ENCODE peak calls at places on chromosomes 3 and 15, in eight cellular contexts. I is AG10803, R is IMR-90, C is A549, J is body of pancreas, D is fibroblast of pulmonary artery, L is SK-N-SH, P is lower leg skin. Z is an unnamed sample.
A peak's percentile ranks its signal among the peaks of the same experiment; 100 is the strongest.

GRCh38 chr3:13352621-13353131 is 67.4 kb downstream of the NUP210 start:
- DNase-seq in R (peak; percentile 41), L (no peak), D (no peak), J (no peak), P (no peak), C (peak; percentile 12), I (peak; percentile 28), Z (no peak)

GRCh38 chr3:34357461-34357860 is 559.0 kb downstream of the PDCD6IP start:
- DNase-seq in D (no peak), J (no peak), L (no peak), P (no peak), C (no peak), R (no peak), I (no peak), Z (no peak)

GRCh38 chr15:28113426-28114113 is 14.5 kb upstream of the OCA2 start:
- DNase-seq in L (no peak), P (no peak), C (no peak), R (no peak), I (no peak), J (no peak), D (no peak), Z (no peak)

GRCh38 chr15:59350421-59350732 is 22.3 kb downstream of the MYO1E start:
- DNase-seq in D (no peak), R (no peak), J (no peak), P (no peak), L (no peak), C (peak; percentile 37), I (no peak), Z (no peak)

GRCh38 chr3:49799761-49800160 is at the start of gene CDHR4:
- DNase-seq in P (peak; percentile 46), I (peak; percentile 85), R (peak; percentile 72), C (peak; percentile 72), J (no peak), L (no peak), D (peak; percentile 77), Z (no peak)

GRCh38 chr15:98723195-98723594 is 74.9 kb downstream of the IGF1R start:
- DNase-seq in L (no peak), I (peak; percentile 21), C (no peak), J (no peak), P (no peak), R (no peak), D (no peak), Z (no peak)

GRCh38 chr3:171770689-171771620 is 39.3 kb downstream of the PLD1 start:
- DNase-seq in C (peak; percentile 45), J (peak; percentile 82), P (peak; percentile 56), L (no peak), I (peak; percentile 68), D (peak; percentile 93), R (peak; percentile 92), Z (no peak)

GRCh38 chr15:77186518-77187095 is 115.7 kb upstream of the TSPAN3 start:
- DNase-seq in I (peak; percentile 35), D (peak; percentile 71), R (peak; percentile 47), C (peak; percentile 42), P (no peak), J (no peak), L (peak; percentile 33), Z (no peak)

GRCh38 chr3:99731499-99731898 is 86.2 kb upstream of the CMSS1 start:
- DNase-seq in R (no peak), L (no peak), D (no peak), I (no peak), J (no peak), P (no peak), C (no peak), Z (no peak)

GRCh38 chr15:94229591-94230365 is 1.6 kb upstream of the MCTP2 start:
- DNase-seq in D (no peak), P (no peak), R (no peak), J (no peak), I (no peak), C (no peak), L (no peak), Z (peak; percentile 54)

GRCh38 chr15:33608714-33609113 is 297.9 kb downstream of the RYR3 start:
- DNase-seq in P (no peak), J (no peak), R (no peak), L (peak; percentile 15), I (no peak), C (peak; percentile 22), D (no peak), Z (no peak)

GRCh38 chr3:22729212-22729611 is 473.9 kb upstream of the UBE2E2 start:
- DNase-seq in C (no peak), R (no peak), P (no peak), D (no peak), L (no peak), J (no peak), I (no peak), Z (no peak)

GRCh38 chr3:120780977-120781376 is 38.4 kb downstream of the GTF2E1 start:
- DNase-seq in D (peak; percentile 83), L (no peak), P (no peak), R (peak; percentile 93), I (peak; percentile 39), J (peak; percentile 3), C (peak; percentile 48), Z (no peak)

GRCh38 chr15:101105059-101105851 is 146.6 kb downstream of the CHSY1 start:
- DNase-seq in C (no peak), P (no peak), D (no peak), L (no peak), R (peak; percentile 34), J (no peak), I (no peak), Z (no peak)

GRCh38 chr3:37170097-37170496 is 4.3 kb downstream of the LRRFIP2 start:
- DNase-seq in D (no peak), J (no peak), R (peak; percentile 52), I (no peak), C (no peak), L (no peak), P (no peak), Z (no peak)

GRCh38 chr3:81406318-81406717 is 355.1 kb downstream of the GBE1 start:
- DNase-seq in R (no peak), I (no peak), D (no peak), J (no peak), L (no peak), C (no peak), P (no peak), Z (no peak)

GRCh38 chr3:40109641-40110490 is 199.6 kb upstream of the EIF1B start:
- DNase-seq in C (no peak), P (no peak), R (no peak), J (no peak), D (no peak), I (no peak), L (peak; percentile 27), Z (no peak)

GRCh38 chr3:149330609-149331008 is 2.8 kb downstream of the TM4SF18 start:
- DNase-seq in R (peak; percentile 31), L (no peak), C (peak; percentile 54), I (no peak), P (no peak), D (no peak), J (no peak), Z (no peak)

GRCh38 chr15:52529289-52529929 is 729 bp upstream of the MYO5A start:
- DNase-seq in C (peak; percentile 15), L (no peak), I (no peak), D (no peak), P (no peak), J (no peak), R (no peak), Z (no peak)

GRCh38 chr3:63726656-63727055 is 74.2 kb downstream of the SNTN start:
- DNase-seq in J (no peak), I (peak; percentile 12), C (no peak), D (no peak), L (no peak), R (peak; percentile 4), P (no peak), Z (no peak)

GRCh38 chr3:12681586-12682371 is 17.9 kb upstream of the RAF1 start:
- DNase-seq in D (peak; percentile 84), L (no peak), C (peak; percentile 30), R (peak; percentile 78), I (peak; percentile 92), J (peak; percentile 59), P (no peak), Z (no peak)

DNA sequence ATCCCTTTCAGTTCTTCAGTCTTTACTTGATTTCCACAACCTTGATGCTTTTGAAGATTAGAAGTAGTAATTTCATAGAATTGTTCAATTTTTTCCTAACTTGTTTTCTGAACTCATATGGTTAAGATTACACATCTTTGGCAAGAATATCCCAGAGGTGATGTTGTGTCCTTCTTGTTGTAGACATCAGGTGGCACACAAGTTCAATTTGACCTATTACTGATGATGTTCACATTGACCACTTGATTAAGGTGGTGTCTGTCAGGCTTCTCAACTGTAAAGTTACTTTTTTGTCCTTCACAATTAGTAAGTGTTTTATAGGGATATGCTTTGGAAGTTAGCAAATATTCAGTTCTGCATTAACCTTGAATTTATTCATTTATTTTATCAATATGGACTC is 34.6 kb upstream of the THRB start:
- DNase-seq in L (no peak), R (no peak), J (no peak), I (no peak), C (no peak), P (no peak), D (no peak), Z (no peak)
- TF ChIP-seq CTCF in L (no peak), R (no peak), J (no peak), I (no peak), C (no peak), P (no peak), D (no peak), Z (no peak)

GRCh38 chr3:46368569-46368968 is 2.2 kb upstream of the CCR5 start:
- DNase-seq in P (peak; percentile 32), J (peak; percentile 74), I (no peak), L (peak; percentile 14), C (peak; percentile 18), R (no peak), D (no peak), Z (peak; percentile 52)
- TF ChIP-seq CTCF in P (no peak), J (no peak), I (no peak), L (no peak), C (no peak), R (no peak), D (no peak), Z (peak; percentile 65)

DNA sequence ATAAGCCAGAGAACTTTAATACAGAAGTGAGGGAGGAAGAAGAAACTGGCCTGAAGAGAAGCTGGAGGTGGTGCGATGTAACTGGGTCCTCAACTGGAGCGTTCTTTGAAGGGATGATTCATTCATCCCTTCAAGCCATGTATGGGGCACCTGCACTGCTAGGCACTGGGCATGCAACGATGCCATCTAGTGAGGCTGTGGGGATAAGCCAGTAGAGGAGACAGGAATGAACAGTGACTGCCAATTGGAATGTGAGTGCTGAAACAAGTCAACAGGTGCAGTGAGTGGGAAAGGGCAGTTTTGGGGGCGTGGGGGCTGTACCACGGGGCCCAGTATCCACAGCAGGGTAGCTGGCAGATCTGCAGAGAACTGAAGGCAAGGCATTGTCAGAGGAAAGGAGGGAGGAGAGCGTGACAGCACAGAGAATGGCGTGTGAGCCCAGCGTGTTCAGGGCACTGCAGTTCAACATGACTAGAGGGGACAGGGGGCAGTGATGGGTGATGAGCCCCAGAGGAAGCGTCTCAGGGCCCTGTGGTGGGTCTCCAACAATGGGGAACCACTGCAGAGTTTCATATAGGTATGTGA is 3.8 kb upstream of the KIF23 start:
- DNase-seq in L (peak; percentile 61), C (peak; percentile 71), D (peak; percentile 26), I (peak; percentile 29), R (peak; percentile 31), P (no peak), J (no peak), Z (no peak)
- TF ChIP-seq CTCF in L (peak; percentile 57), C (peak; percentile 56), D (peak; percentile 28), I (peak; percentile 46), R (peak; percentile 45), P (no peak), J (no peak), Z (no peak)

DNA sequence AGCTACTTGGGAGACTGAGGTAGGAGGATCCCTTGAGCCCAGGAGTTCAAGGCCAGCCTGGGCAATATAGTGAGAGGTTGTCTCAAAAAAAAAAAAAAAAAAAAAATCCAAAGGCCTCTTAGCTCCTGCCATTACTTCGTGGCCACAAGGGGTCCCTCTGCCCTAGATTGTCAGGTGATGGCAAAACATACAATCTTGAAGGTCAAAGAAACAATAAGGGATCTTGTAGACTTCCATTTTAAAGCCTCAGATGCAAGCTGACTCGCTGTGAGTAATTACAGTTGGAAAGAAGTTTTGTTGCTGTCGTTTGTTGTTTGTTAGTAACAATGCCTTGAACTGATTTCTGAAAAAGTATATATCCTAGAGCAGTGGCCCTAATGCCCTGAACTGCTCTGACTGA is 55.9 kb upstream of the PLCL2 start:
- DNase-seq in C (peak; percentile 58), D (peak; percentile 81), I (peak; percentile 30), L (no peak), R (peak; percentile 26), J (peak; percentile 77), P (no peak), Z (peak; percentile 22)
- TF ChIP-seq CTCF in C (peak; percentile 36), D (peak; percentile 58), I (peak; percentile 39), L (peak; percentile 55), R (peak; percentile 33), J (peak; percentile 75), P (no peak), Z (peak; percentile 27)